ENCODE peak calls at places on chromosomes 5 and 9, in five cellular contexts. B is myocyte; Y is choroid plexus epithelial cell; K is stimulated activated CD4-positive, alpha-beta T cell treated with anti-CD3 and anti-CD28 coated beads, Interleukin-4, amount 100 ng/mL, for 4 hours; S is right cardiac atrium. D is an unnamed sample.

GRCh38 chr9:87442451-87442850 is 55.2 kb upstream of the DAPK1 start:
- DNase-seq in B (no peak), Y (no peak), K (no peak), S (no peak), D (no peak)

GRCh38 chr5:151758430-151759241 is at the start of gene ATOX1:
- DNase-seq in B (peak), Y (peak), K (peak), S (peak), D (peak)

GRCh38 chr5:41869150-41869738 is 981 bp downstream of the OXCT1 start:
- DNase-seq in B (no peak), Y (peak), K (peak), S (peak), D (peak)

GRCh38 chr5:172897691-172898512 is 61.3 kb upstream of the RPL26L1 start:
- DNase-seq in B (peak), Y (peak), K (no peak), S (peak), D (no peak)

GRCh38 chr9:84959339-84959738 is 289.8 kb downstream of the NTRK2 start:
- DNase-seq in B (no peak), Y (no peak), K (no peak), S (no peak), D (no peak)

GRCh38 chr5:126811515-126812198 is 34.7 kb downstream of the LMNB1 start:
- DNase-seq in B (peak), Y (peak), K (no peak), S (no peak), D (no peak)

GRCh38 chr5:151315998-151316597 is 12.5 kb upstream of the SLC36A3 start:
- DNase-seq in B (peak), Y (peak), K (peak), S (peak), D (peak)

GRCh38 chr5:123808841-123809240 is 296.9 kb downstream of the CSNK1G3 start:
- DNase-seq in B (no peak), Y (no peak), K (no peak), S (no peak), D (no peak)

GRCh38 chr5:80143491-80143890 is 108.3 kb downstream of the THBS4 start:
- DNase-seq in B (no peak), Y (no peak), K (no peak), S (no peak), D (no peak)

GRCh38 chr5:140795259-140795641 is 598 bp downstream of the PCDHA2 start:
- DNase-seq in B (no peak), Y (peak), K (no peak), S (no peak), D (no peak)

GRCh38 chr9:130321539-130321938 is 56.0 kb downstream of the HMCN2 start:
- DNase-seq in B (no peak), Y (no peak), K (no peak), S (no peak), D (no peak)

GRCh38 chr5:142012186-142012785 is 541 bp downstream of the GNPDA1 start:
- DNase-seq in B (peak), Y (peak), K (peak), S (peak), D (peak)

GRCh38 chr5:169648725-169649124 is 11.7 kb downstream of the DOCK2 start:
- DNase-seq in B (no peak), Y (peak), K (no peak), S (peak), D (peak)

GRCh38 chr9:134637696-134638502 is 3.7 kb upstream of the COL5A1 start:
- DNase-seq in B (no peak), Y (no peak), K (no peak), S (peak), D (peak)

GRCh38 chr5:132753135-132753987 is 6.1 kb downstream of the CCNI2 start:
- DNase-seq in B (peak), Y (no peak), K (no peak), S (no peak), D (peak)

GRCh38 chr5:20230010-20230409 is 242.0 kb upstream of the CDH18 start:
- DNase-seq in B (no peak), Y (no peak), K (no peak), S (no peak), D (no peak)

GRCh38 chr5:1217596-1218206 is 7.5 kb upstream of the SLC6A18 start:
- DNase-seq in B (no peak), Y (no peak), K (no peak), S (peak), D (no peak)

GRCh38 chr5:68214472-68215207 is 916 bp upstream of the PIK3R1 start:
- DNase-seq in B (peak), Y (peak), K (no peak), S (peak), D (no peak)

D was measured in Right ventricle myocardium superior.